ENCODE peak calls at places on chromosomes 11 and 22, in eight cellular contexts. Z is AG04450, V is endodermal cell, D is SK-N-SH, C is AG10803, U is astrocyte of the cerebellum, X is heart left ventricle, T is HL-60. M is an unnamed sample.

GRCh38 chr22:36900880-36901279 is 12.5 kb upstream of the CSF2RB start:
- DNase-seq in Z (no peak), V (peak; percentile 91), D (no peak), C (no peak), U (no peak), X (no peak), T (no peak), M (no peak)

GRCh38 chr11:130156108-130157022 is 3.2 kb upstream of the ST14 start:
- DNase-seq in Z (no peak), V (no peak), D (no peak), C (peak; percentile 44), U (no peak), X (no peak), T (no peak), M (no peak)

GRCh38 chr11:114398303-114398920 is 1.9 kb downstream of the C11orf71 start:
- DNase-seq in Z (no peak), V (no peak), D (no peak), C (no peak), U (no peak), X (no peak), T (no peak), M (no peak)

GRCh38 chr11:75667831-75668507 is 869 bp downstream of the MAP6 start:
- DNase-seq in Z (no peak), V (peak; percentile 89), D (peak; percentile 95), C (peak; percentile 51), U (no peak), X (peak; percentile 77), T (peak; percentile 11), M (no peak)

GRCh38 chr22:39275814-39276443 is 31.1 kb upstream of the PDGFB start:
- DNase-seq in Z (no peak), V (no peak), D (no peak), C (no peak), U (no peak), X (no peak), T (no peak), M (no peak)

GRCh38 chr11:113468666-113469345 is 6.4 kb downstream of the DRD2 start:
- DNase-seq in Z (no peak), V (peak; percentile 36), D (no peak), C (no peak), U (no peak), X (no peak), T (no peak), M (no peak)

GRCh38 chr11:59145534-59145933 is 2.9 kb downstream of the FAM111A start:
- DNase-seq in Z (no peak), V (no peak), D (no peak), C (peak; percentile 85), U (no peak), X (no peak), T (peak; percentile 83), M (no peak)

GRCh38 chr11:65182258-65183170 is 786 bp downstream of the CAPN1 start:
- DNase-seq in Z (no peak), V (no peak), D (no peak), C (peak; percentile 18), U (no peak), X (peak; percentile 68), T (peak; percentile 27), M (no peak)

GRCh38 chr11:18243783-18244362 is 4.6 kb downstream of the SAA2 start:
- DNase-seq in Z (peak; percentile 45), V (peak; percentile 87), D (peak; percentile 53), C (peak; percentile 75), U (peak; percentile 40), X (no peak), T (peak; percentile 63), M (peak; percentile 26)

GRCh38 chr11:65424200-65425104 is 1.9 kb downstream of the NEAT1 start:
- DNase-seq in Z (no peak), V (peak; percentile 53), D (no peak), C (peak; percentile 70), U (no peak), X (peak; percentile 68), T (no peak), M (no peak)

GRCh38 chr11:57387284-57388030 is 3.0 kb downstream of the PRG2 start:
- DNase-seq in Z (no peak), V (no peak), D (no peak), C (peak; percentile 9), U (no peak), X (no peak), T (no peak), M (no peak)

GRCh38 chr22:35328472-35328885 is 28.8 kb downstream of the TOM1 start:
- DNase-seq in Z (no peak), V (no peak), D (no peak), C (no peak), U (no peak), X (no peak), T (peak; percentile 76), M (no peak)

GRCh38 chr11:46410021-46410420 is 18.4 kb upstream of the CHRM4 start:
- DNase-seq in Z (no peak), V (peak; percentile 84), D (no peak), C (no peak), U (no peak), X (no peak), T (no peak), M (no peak)

GRCh38 chr11:64077607-64078006 is 41.9 kb downstream of the FLRT1 start:
- DNase-seq in Z (no peak), V (no peak), D (no peak), C (no peak), U (no peak), X (no peak), T (no peak), M (no peak)

DNA sequence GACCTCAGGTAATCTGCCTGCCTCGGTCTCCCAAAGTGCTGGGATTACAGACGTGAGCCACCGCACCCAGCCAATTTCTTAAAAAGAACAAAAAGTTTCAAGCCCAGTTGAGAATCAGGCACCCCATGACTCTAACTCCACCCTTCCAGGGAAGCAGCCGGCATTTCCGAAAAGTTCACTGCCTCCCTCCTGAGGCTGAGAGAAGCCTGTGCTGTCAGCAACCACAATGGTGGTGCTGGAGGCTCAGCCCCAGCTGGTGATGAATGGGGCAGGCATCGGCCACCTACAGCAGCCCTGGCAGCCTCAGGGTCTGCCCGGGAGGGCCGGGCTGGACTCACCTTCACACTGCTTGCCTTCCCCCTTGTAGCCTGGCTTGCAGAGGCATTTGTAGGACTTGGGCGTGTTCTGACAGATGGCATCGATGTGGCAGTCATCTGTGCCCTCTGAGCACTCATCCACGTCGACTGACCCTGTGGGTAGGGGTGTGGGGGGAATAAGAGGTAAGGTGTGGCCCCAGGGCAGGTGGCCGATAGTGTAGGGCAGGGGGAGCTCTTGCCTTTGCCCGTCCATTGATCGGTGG is 4.3 kb downstream of the SCUBE1 start:
- DNase-seq in Z (no peak), V (no peak), D (no peak), C (no peak), U (no peak), X (no peak), T (no peak), M (no peak)
- TF ChIP-seq CTCF in Z (no peak), V (peak; percentile 24), D (no peak), C (no peak), U (no peak), X (no peak), T (no peak), M (no peak)

GRCh38 chr11:95923441-95923729 is 522 bp downstream of the MTMR2 start:
- DNase-seq in Z (no peak), V (no peak), D (no peak), C (no peak), U (no peak), X (no peak), T (no peak), M (no peak)

GRCh38 chr11:95920460-95921105 is 3.3 kb downstream of the MTMR2 start:
- DNase-seq in Z (no peak), V (no peak), D (no peak), C (peak; percentile 49), U (no peak), X (no peak), T (no peak), M (no peak)

GRCh38 chr11:95922536-95923440 is 1.1 kb downstream of the MTMR2 start:
- DNase-seq in Z (no peak), V (no peak), D (no peak), C (peak; percentile 8), U (no peak), X (no peak), T (no peak), M (no peak)

GRCh38 chr11:95923730-95924413 is at the start of gene MTMR2:
- DNase-seq in Z (peak; percentile 29), V (peak; percentile 93), D (peak; percentile 90), C (peak; percentile 73), U (peak; percentile 38), X (peak; percentile 89), T (peak; percentile 21), M (no peak)

GRCh38 chr11:95922099-95922498 is 1.8 kb downstream of the MTMR2 start:
- DNase-seq in Z (no peak), V (no peak), D (no peak), C (no peak), U (no peak), X (no peak), T (no peak), M (no peak)
- H3K4me3 ChIP-seq in Z (peak overlapping the region; percentile 92), V (peak overlapping the region; percentile 94), D (peak overlapping the region; percentile 40), C (no peak overlapping the region), U (no peak overlapping the region), X (no peak overlapping the region), T (no peak overlapping the region), M (no peak overlapping the region)

GRCh38 chr11:8038393-8038792 is 42.6 kb upstream of the TUB start:
- DNase-seq in Z (no peak), V (no peak), D (no peak), C (no peak), U (no peak), X (no peak), T (no peak), M (no peak)
- TF ChIP-seq CTCF in Z (no peak), V (no peak), D (no peak), C (no peak), U (no peak), X (no peak), T (no peak), M (no peak)

GRCh38 chr11:62919898-62920640 is 1.1 kb downstream of the CHRM1 start:
- DNase-seq in Z (no peak), V (peak; percentile 33), D (no peak), C (no peak), U (no peak), X (no peak), T (no peak), M (no peak)

GRCh38 chr11:62921201-62921572 is at the start of gene CHRM1:
- DNase-seq in Z (no peak), V (peak; percentile 60), D (no peak), C (no peak), U (no peak), X (no peak), T (no peak), M (no peak)

GRCh38 chr11:62917906-62918502 is 3.2 kb downstream of the CHRM1 start:
- DNase-seq in Z (no peak), V (no peak), D (no peak), C (no peak), U (no peak), X (no peak), T (no peak), M (no peak)

GRCh38 chr11:62918531-62918930 is 2.6 kb downstream of the CHRM1 start:
- DNase-seq in Z (no peak), V (no peak), D (peak; percentile 57), C (no peak), U (no peak), X (no peak), T (no peak), M (no peak)

DNA sequence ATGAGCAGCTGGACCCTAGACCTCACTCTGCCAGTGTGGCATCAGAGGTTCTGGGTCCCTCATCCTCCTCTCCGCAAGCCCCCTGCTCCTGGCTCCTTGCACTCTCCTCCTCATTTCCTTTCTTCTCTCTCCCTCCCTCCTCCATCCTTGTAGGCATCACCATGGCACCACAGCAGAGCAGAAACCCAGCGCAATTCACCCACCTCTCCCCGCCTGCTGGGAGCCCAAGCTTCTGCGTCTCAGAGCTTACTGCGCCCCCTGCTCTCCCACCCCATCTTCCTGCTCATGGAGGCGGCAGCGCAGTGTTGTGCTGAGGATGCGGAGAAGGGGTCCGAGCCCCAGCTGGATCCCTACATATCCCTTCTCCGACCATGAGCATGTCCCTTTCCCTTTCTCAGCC is 1.7 kb downstream of the CHRM1 start:
- DNase-seq in Z (no peak), V (no peak), D (no peak), C (no peak), U (no peak), X (no peak), T (no peak), M (no peak)
- H3K4me3 ChIP-seq in Z (no peak overlapping the region), V (no peak overlapping the region), D (no peak overlapping the region), C (no peak overlapping the region), U (no peak overlapping the region), X (no peak overlapping the region), T (no peak overlapping the region), M (no peak overlapping the region)

M was measured in kidney epithelial cell.